ENCODE peak calls at places on chromosomes 12 and 14, in eight cellular contexts. One of them, this sample, is unnamed.

GRCh38 chr12:93358821-93359220 is 18.9 kb upstream of the NUDT4 start:
- DNase-seq in ACHN: no peak
- DNase-seq in CD4-positive, alpha-beta T cell: no peak
- DNase-seq in GM03348: no peak
- DNase-seq in lower lobe of right lung: no peak
- DNase-seq in activated CD4-positive, alpha-beta T cell treated with anti-CD3 and anti-CD28 coated beads for 24 hours: no peak
- DNase-seq in fibroblast of the aortic adventitia: peak; percentile 47
- DNase-seq in NCI-H1417 treated with DMSO at 0.1 percent for 48 hours: no peak
- DNase-seq in this sample: no peak

GRCh38 chr12:77070382-77071294 is 5.3 kb upstream of the E2F7 start:
- DNase-seq in ACHN: no peak
- DNase-seq in CD4-positive, alpha-beta T cell: no peak
- DNase-seq in GM03348: no peak
- DNase-seq in lower lobe of right lung: no peak
- DNase-seq in activated CD4-positive, alpha-beta T cell treated with anti-CD3 and anti-CD28 coated beads for 24 hours: no peak
- DNase-seq in fibroblast of the aortic adventitia: no peak
- DNase-seq in NCI-H1417 treated with DMSO at 0.1 percent for 48 hours: no peak
- DNase-seq in this sample: peak; percentile 46

GRCh38 chr14:22003471-22003870 is 329.9 kb upstream of the OR4E1 start:
- DNase-seq in ACHN: no peak
- DNase-seq in CD4-positive, alpha-beta T cell: no peak
- DNase-seq in GM03348: no peak
- DNase-seq in lower lobe of right lung: no peak
- DNase-seq in activated CD4-positive, alpha-beta T cell treated with anti-CD3 and anti-CD28 coated beads for 24 hours: no peak
- DNase-seq in fibroblast of the aortic adventitia: no peak
- DNase-seq in NCI-H1417 treated with DMSO at 0.1 percent for 48 hours: no peak
- DNase-seq in this sample: no peak

GRCh38 chr14:34629657-34630529 is at the start of gene SNX6:
- DNase-seq in ACHN: peak; percentile 71
- DNase-seq in CD4-positive, alpha-beta T cell: peak; percentile 85
- DNase-seq in GM03348: peak; percentile 99
- DNase-seq in lower lobe of right lung: peak; percentile 88
- DNase-seq in activated CD4-positive, alpha-beta T cell treated with anti-CD3 and anti-CD28 coated beads for 24 hours: peak; percentile 58
- DNase-seq in fibroblast of the aortic adventitia: peak; percentile 64
- DNase-seq in NCI-H1417 treated with DMSO at 0.1 percent for 48 hours: no peak
- DNase-seq in this sample: peak; percentile 72

GRCh38 chr14:44712095-44712822 is 205.2 kb upstream of the FSCB start:
- DNase-seq in ACHN: no peak
- DNase-seq in CD4-positive, alpha-beta T cell: no peak
- DNase-seq in GM03348: no peak
- DNase-seq in lower lobe of right lung: peak; percentile 42
- DNase-seq in activated CD4-positive, alpha-beta T cell treated with anti-CD3 and anti-CD28 coated beads for 24 hours: no peak
- DNase-seq in fibroblast of the aortic adventitia: no peak
- DNase-seq in NCI-H1417 treated with DMSO at 0.1 percent for 48 hours: no peak
- DNase-seq in this sample: no peak

GRCh38 chr12:102513739-102514138 is 33.4 kb upstream of the IGF1 start:
- DNase-seq in ACHN: no peak
- DNase-seq in CD4-positive, alpha-beta T cell: no peak
- DNase-seq in GM03348: no peak
- DNase-seq in lower lobe of right lung: no peak
- DNase-seq in activated CD4-positive, alpha-beta T cell treated with anti-CD3 and anti-CD28 coated beads for 24 hours: no peak
- DNase-seq in fibroblast of the aortic adventitia: no peak
- DNase-seq in NCI-H1417 treated with DMSO at 0.1 percent for 48 hours: no peak
- DNase-seq in this sample: no peak

GRCh38 chr12:68608191-68608590 is 2.5 kb upstream of the RAP1B start:
- DNase-seq in ACHN: no peak
- DNase-seq in CD4-positive, alpha-beta T cell: no peak
- DNase-seq in GM03348: no peak
- DNase-seq in lower lobe of right lung: no peak
- DNase-seq in activated CD4-positive, alpha-beta T cell treated with anti-CD3 and anti-CD28 coated beads for 24 hours: no peak
- DNase-seq in fibroblast of the aortic adventitia: no peak
- DNase-seq in NCI-H1417 treated with DMSO at 0.1 percent for 48 hours: no peak
- DNase-seq in this sample: no peak

GRCh38 chr12:55060970-55061543 is 41.3 kb downstream of the NEUROD4 start:
- DNase-seq in ACHN: no peak
- DNase-seq in CD4-positive, alpha-beta T cell: no peak
- DNase-seq in GM03348: no peak
- DNase-seq in lower lobe of right lung: no peak
- DNase-seq in activated CD4-positive, alpha-beta T cell treated with anti-CD3 and anti-CD28 coated beads for 24 hours: no peak
- DNase-seq in fibroblast of the aortic adventitia: no peak
- DNase-seq in NCI-H1417 treated with DMSO at 0.1 percent for 48 hours: no peak
- DNase-seq in this sample: no peak

GRCh38 chr14:37985826-37986470 is 221.8 kb upstream of the SSTR1 start:
- DNase-seq in ACHN: peak; percentile 46
- DNase-seq in CD4-positive, alpha-beta T cell: peak; percentile 22
- DNase-seq in GM03348: peak; percentile 53
- DNase-seq in lower lobe of right lung: no peak
- DNase-seq in activated CD4-positive, alpha-beta T cell treated with anti-CD3 and anti-CD28 coated beads for 24 hours: peak; percentile 22
- DNase-seq in fibroblast of the aortic adventitia: peak; percentile 28
- DNase-seq in NCI-H1417 treated with DMSO at 0.1 percent for 48 hours: no peak
- DNase-seq in this sample: peak; percentile 10

GRCh38 chr12:103680591-103681065 is 93.6 kb downstream of the STAB2 start:
- DNase-seq in ACHN: no peak
- DNase-seq in CD4-positive, alpha-beta T cell: no peak
- DNase-seq in GM03348: peak; percentile 16
- DNase-seq in lower lobe of right lung: no peak
- DNase-seq in activated CD4-positive, alpha-beta T cell treated with anti-CD3 and anti-CD28 coated beads for 24 hours: no peak
- DNase-seq in fibroblast of the aortic adventitia: peak; percentile 95
- DNase-seq in NCI-H1417 treated with DMSO at 0.1 percent for 48 hours: no peak
- DNase-seq in this sample: no peak

GRCh38 chr14:105737504-105738246 is 211.3 kb downstream of the TMEM121 start:
- DNase-seq in ACHN: no peak
- DNase-seq in CD4-positive, alpha-beta T cell: no peak
- DNase-seq in GM03348: no peak
- DNase-seq in lower lobe of right lung: no peak
- DNase-seq in activated CD4-positive, alpha-beta T cell treated with anti-CD3 and anti-CD28 coated beads for 24 hours: no peak
- DNase-seq in fibroblast of the aortic adventitia: no peak
- DNase-seq in NCI-H1417 treated with DMSO at 0.1 percent for 48 hours: no peak
- DNase-seq in this sample: no peak

GRCh38 chr12:79374543-79374942 is 316.2 kb downstream of the PAWR start:
- DNase-seq in ACHN: no peak
- DNase-seq in CD4-positive, alpha-beta T cell: no peak
- DNase-seq in GM03348: no peak
- DNase-seq in lower lobe of right lung: no peak
- DNase-seq in activated CD4-positive, alpha-beta T cell treated with anti-CD3 and anti-CD28 coated beads for 24 hours: no peak
- DNase-seq in fibroblast of the aortic adventitia: no peak
- DNase-seq in NCI-H1417 treated with DMSO at 0.1 percent for 48 hours: no peak
- DNase-seq in this sample: no peak

GRCh38 chr12:24937553-24938244 is 11.2 kb downstream of the BCAT1 start:
- DNase-seq in ACHN: peak; percentile 33
- DNase-seq in CD4-positive, alpha-beta T cell: no peak
- DNase-seq in GM03348: peak; percentile 27
- DNase-seq in lower lobe of right lung: no peak
- DNase-seq in activated CD4-positive, alpha-beta T cell treated with anti-CD3 and anti-CD28 coated beads for 24 hours: no peak
- DNase-seq in fibroblast of the aortic adventitia: peak; percentile 41
- DNase-seq in NCI-H1417 treated with DMSO at 0.1 percent for 48 hours: no peak
- DNase-seq in this sample: no peak

GRCh38 chr12:47272412-47273190 is 192.8 kb upstream of the AMIGO2 start:
- DNase-seq in ACHN: peak; percentile 49
- DNase-seq in CD4-positive, alpha-beta T cell: no peak
- DNase-seq in GM03348: no peak
- DNase-seq in lower lobe of right lung: no peak
- DNase-seq in activated CD4-positive, alpha-beta T cell treated with anti-CD3 and anti-CD28 coated beads for 24 hours: no peak
- DNase-seq in fibroblast of the aortic adventitia: no peak
- DNase-seq in NCI-H1417 treated with DMSO at 0.1 percent for 48 hours: no peak
- DNase-seq in this sample: no peak

GRCh38 chr12:43287991-43288390 is 264.0 kb downstream of the ADAMTS20 start:
- DNase-seq in ACHN: no peak
- DNase-seq in CD4-positive, alpha-beta T cell: no peak
- DNase-seq in GM03348: no peak
- DNase-seq in lower lobe of right lung: no peak
- DNase-seq in activated CD4-positive, alpha-beta T cell treated with anti-CD3 and anti-CD28 coated beads for 24 hours: no peak
- DNase-seq in fibroblast of the aortic adventitia: no peak
- DNase-seq in NCI-H1417 treated with DMSO at 0.1 percent for 48 hours: no peak
- DNase-seq in this sample: no peak

GRCh38 chr14:68794856-68795601 is 2.2 kb upstream of the ZFP36L1 start:
- DNase-seq in ACHN: peak; percentile 71
- DNase-seq in CD4-positive, alpha-beta T cell: peak; percentile 44
- DNase-seq in GM03348: peak; percentile 85
- DNase-seq in lower lobe of right lung: no peak
- DNase-seq in activated CD4-positive, alpha-beta T cell treated with anti-CD3 and anti-CD28 coated beads for 24 hours: no peak
- DNase-seq in fibroblast of the aortic adventitia: peak; percentile 97
- DNase-seq in NCI-H1417 treated with DMSO at 0.1 percent for 48 hours: no peak
- DNase-seq in this sample: peak; percentile 97

GRCh38 chr12:13436696-13437391 is 240.3 kb downstream of the EMP1 start:
- DNase-seq in ACHN: no peak
- DNase-seq in CD4-positive, alpha-beta T cell: no peak
- DNase-seq in GM03348: peak; percentile 20
- DNase-seq in lower lobe of right lung: no peak
- DNase-seq in activated CD4-positive, alpha-beta T cell treated with anti-CD3 and anti-CD28 coated beads for 24 hours: no peak
- DNase-seq in fibroblast of the aortic adventitia: peak; percentile 65
- DNase-seq in NCI-H1417 treated with DMSO at 0.1 percent for 48 hours: no peak
- DNase-seq in this sample: peak; percentile 32

GRCh38 chr14:44785096-44785495 is 176.7 kb downstream of the KLHL28 start:
- DNase-seq in ACHN: no peak
- DNase-seq in CD4-positive, alpha-beta T cell: no peak
- DNase-seq in GM03348: no peak
- DNase-seq in lower lobe of right lung: no peak
- DNase-seq in activated CD4-positive, alpha-beta T cell treated with anti-CD3 and anti-CD28 coated beads for 24 hours: no peak
- DNase-seq in fibroblast of the aortic adventitia: peak; percentile 61
- DNase-seq in NCI-H1417 treated with DMSO at 0.1 percent for 48 hours: no peak
- DNase-seq in this sample: no peak

GRCh38 chr12:110689002-110689600 is at the start of gene HVCN1:
- DNase-seq in ACHN: no peak
- DNase-seq in CD4-positive, alpha-beta T cell: peak; percentile 28
- DNase-seq in GM03348: peak; percentile 78
- DNase-seq in lower lobe of right lung: peak; percentile 80
- DNase-seq in activated CD4-positive, alpha-beta T cell treated with anti-CD3 and anti-CD28 coated beads for 24 hours: peak; percentile 37
- DNase-seq in fibroblast of the aortic adventitia: no peak
- DNase-seq in NCI-H1417 treated with DMSO at 0.1 percent for 48 hours: no peak
- DNase-seq in this sample: no peak

GRCh38 chr12:65561798-65562382 is 262.4 kb upstream of the HMGA2 start:
- DNase-seq in ACHN: peak; percentile 83
- DNase-seq in CD4-positive, alpha-beta T cell: no peak
- DNase-seq in GM03348: no peak
- DNase-seq in lower lobe of right lung: no peak
- DNase-seq in activated CD4-positive, alpha-beta T cell treated with anti-CD3 and anti-CD28 coated beads for 24 hours: no peak
- DNase-seq in fibroblast of the aortic adventitia: peak; percentile 81
- DNase-seq in NCI-H1417 treated with DMSO at 0.1 percent for 48 hours: no peak
- DNase-seq in this sample: peak; percentile 34

GRCh38 chr12:42756841-42757661 is 167.5 kb upstream of the PRICKLE1 start:
- DNase-seq in ACHN: peak; percentile 100
- DNase-seq in CD4-positive, alpha-beta T cell: no peak
- DNase-seq in GM03348: peak; percentile 44
- DNase-seq in lower lobe of right lung: no peak
- DNase-seq in activated CD4-positive, alpha-beta T cell treated with anti-CD3 and anti-CD28 coated beads for 24 hours: no peak
- DNase-seq in fibroblast of the aortic adventitia: peak; percentile 85
- DNase-seq in NCI-H1417 treated with DMSO at 0.1 percent for 48 hours: no peak
- DNase-seq in this sample: peak; percentile 27

GRCh38 chr14:68544150-68544892 is 248.5 kb downstream of the ZFP36L1 start:
- DNase-seq in ACHN: no peak
- DNase-seq in CD4-positive, alpha-beta T cell: no peak
- DNase-seq in GM03348: peak; percentile 87
- DNase-seq in lower lobe of right lung: no peak
- DNase-seq in activated CD4-positive, alpha-beta T cell treated with anti-CD3 and anti-CD28 coated beads for 24 hours: no peak
- DNase-seq in fibroblast of the aortic adventitia: peak; percentile 100
- DNase-seq in NCI-H1417 treated with DMSO at 0.1 percent for 48 hours: no peak
- DNase-seq in this sample: peak; percentile 98

GRCh38 chr12:117830471-117830870 is 138.3 kb downstream of the KSR2 start:
- DNase-seq in ACHN: no peak
- DNase-seq in CD4-positive, alpha-beta T cell: no peak
- DNase-seq in GM03348: no peak
- DNase-seq in lower lobe of right lung: no peak
- DNase-seq in activated CD4-positive, alpha-beta T cell treated with anti-CD3 and anti-CD28 coated beads for 24 hours: no peak
- DNase-seq in fibroblast of the aortic adventitia: no peak
- DNase-seq in NCI-H1417 treated with DMSO at 0.1 percent for 48 hours: no peak
- DNase-seq in this sample: no peak

GRCh38 chr14:68574906-68575305 is 218.0 kb downstream of the ZFP36L1 start:
- DNase-seq in ACHN: no peak
- DNase-seq in CD4-positive, alpha-beta T cell: no peak
- DNase-seq in GM03348: peak; percentile 47
- DNase-seq in lower lobe of right lung: no peak
- DNase-seq in activated CD4-positive, alpha-beta T cell treated with anti-CD3 and anti-CD28 coated beads for 24 hours: no peak
- DNase-seq in fibroblast of the aortic adventitia: peak; percentile 71
- DNase-seq in NCI-H1417 treated with DMSO at 0.1 percent for 48 hours: no peak
- DNase-seq in this sample: peak; percentile 67

GRCh38 chr12:29552324-29552927 is 54.9 kb upstream of the OVCH1 start:
- DNase-seq in ACHN: peak; percentile 59
- DNase-seq in CD4-positive, alpha-beta T cell: peak; percentile 42
- DNase-seq in GM03348: peak; percentile 44
- DNase-seq in lower lobe of right lung: peak; percentile 55
- DNase-seq in activated CD4-positive, alpha-beta T cell treated with anti-CD3 and anti-CD28 coated beads for 24 hours: peak; percentile 58
- DNase-seq in fibroblast of the aortic adventitia: peak; percentile 69
- DNase-seq in NCI-H1417 treated with DMSO at 0.1 percent for 48 hours: no peak
- DNase-seq in this sample: peak; percentile 48

GRCh38 chr12:49346659-49347306 is at the start of gene DNAJC22:
- DNase-seq in ACHN: peak; percentile 54
- DNase-seq in CD4-positive, alpha-beta T cell: no peak
- DNase-seq in GM03348: peak; percentile 32
- DNase-seq in lower lobe of right lung: no peak
- DNase-seq in activated CD4-positive, alpha-beta T cell treated with anti-CD3 and anti-CD28 coated beads for 24 hours: no peak
- DNase-seq in fibroblast of the aortic adventitia: no peak
- DNase-seq in NCI-H1417 treated with DMSO at 0.1 percent for 48 hours: no peak
- DNase-seq in this sample: no peak

GRCh38 chr14:101669629-101670028 is 91.9 kb upstream of the PPP2R5C start:
- DNase-seq in ACHN: no peak
- DNase-seq in CD4-positive, alpha-beta T cell: no peak
- DNase-seq in GM03348: no peak
- DNase-seq in lower lobe of right lung: no peak
- DNase-seq in activated CD4-positive, alpha-beta T cell treated with anti-CD3 and anti-CD28 coated beads for 24 hours: no peak
- DNase-seq in fibroblast of the aortic adventitia: no peak
- DNase-seq in NCI-H1417 treated with DMSO at 0.1 percent for 48 hours: no peak
- DNase-seq in this sample: no peak

GRCh38 chr12:57609091-57609780 is 2.0 kb upstream of the ARHGEF25 start:
- DNase-seq in ACHN: no peak
- DNase-seq in CD4-positive, alpha-beta T cell: no peak
- DNase-seq in GM03348: no peak
- DNase-seq in lower lobe of right lung: no peak
- DNase-seq in activated CD4-positive, alpha-beta T cell treated with anti-CD3 and anti-CD28 coated beads for 24 hours: no peak
- DNase-seq in fibroblast of the aortic adventitia: no peak
- DNase-seq in NCI-H1417 treated with DMSO at 0.1 percent for 48 hours: no peak
- DNase-seq in this sample: no peak

GRCh38 chr12:19440019-19440858 is 947 bp downstream of the AEBP2 start:
- DNase-seq in ACHN: peak; percentile 70
- DNase-seq in CD4-positive, alpha-beta T cell: peak; percentile 40
- DNase-seq in GM03348: peak; percentile 72
- DNase-seq in lower lobe of right lung: peak; percentile 64
- DNase-seq in activated CD4-positive, alpha-beta T cell treated with anti-CD3 and anti-CD28 coated beads for 24 hours: peak; percentile 50
- DNase-seq in fibroblast of the aortic adventitia: peak; percentile 50
- DNase-seq in NCI-H1417 treated with DMSO at 0.1 percent for 48 hours: peak; percentile 9
- DNase-seq in this sample: peak; percentile 49

GRCh38 chr12:108180255-108181094 is 51.4 kb downstream of the WSCD2 start:
- DNase-seq in ACHN: no peak
- DNase-seq in CD4-positive, alpha-beta T cell: no peak
- DNase-seq in GM03348: no peak
- DNase-seq in lower lobe of right lung: no peak
- DNase-seq in activated CD4-positive, alpha-beta T cell treated with anti-CD3 and anti-CD28 coated beads for 24 hours: no peak
- DNase-seq in fibroblast of the aortic adventitia: no peak
- DNase-seq in NCI-H1417 treated with DMSO at 0.1 percent for 48 hours: no peak
- DNase-seq in this sample: no peak

GRCh38 chr12:42097971-42098370 is 46.7 kb downstream of the GXYLT1 start:
- DNase-seq in ACHN: peak; percentile 58
- DNase-seq in CD4-positive, alpha-beta T cell: no peak
- DNase-seq in GM03348: no peak
- DNase-seq in lower lobe of right lung: no peak
- DNase-seq in activated CD4-positive, alpha-beta T cell treated with anti-CD3 and anti-CD28 coated beads for 24 hours: no peak
- DNase-seq in fibroblast of the aortic adventitia: peak; percentile 35
- DNase-seq in NCI-H1417 treated with DMSO at 0.1 percent for 48 hours: no peak
- DNase-seq in this sample: no peak

GRCh38 chr12:41514907-41515306 is 326.8 kb downstream of the PDZRN4 start:
- DNase-seq in ACHN: peak; percentile 39
- DNase-seq in CD4-positive, alpha-beta T cell: no peak
- DNase-seq in GM03348: no peak
- DNase-seq in lower lobe of right lung: no peak
- DNase-seq in activated CD4-positive, alpha-beta T cell treated with anti-CD3 and anti-CD28 coated beads for 24 hours: no peak
- DNase-seq in fibroblast of the aortic adventitia: no peak
- DNase-seq in NCI-H1417 treated with DMSO at 0.1 percent for 48 hours: no peak
- DNase-seq in this sample: no peak

GRCh38 chr12:107526555-107527180 is 158.9 kb upstream of the PWP1 start:
- DNase-seq in ACHN: no peak
- DNase-seq in CD4-positive, alpha-beta T cell: no peak
- DNase-seq in GM03348: no peak
- DNase-seq in lower lobe of right lung: no peak
- DNase-seq in activated CD4-positive, alpha-beta T cell treated with anti-CD3 and anti-CD28 coated beads for 24 hours: no peak
- DNase-seq in fibroblast of the aortic adventitia: no peak
- DNase-seq in NCI-H1417 treated with DMSO at 0.1 percent for 48 hours: no peak
- DNase-seq in this sample: no peak

GRCh38 chr14:88490168-88490567 is 64.6 kb downstream of the PTPN21 start:
- DNase-seq in ACHN: no peak
- DNase-seq in CD4-positive, alpha-beta T cell: no peak
- DNase-seq in GM03348: no peak
- DNase-seq in lower lobe of right lung: no peak
- DNase-seq in activated CD4-positive, alpha-beta T cell treated with anti-CD3 and anti-CD28 coated beads for 24 hours: no peak
- DNase-seq in fibroblast of the aortic adventitia: no peak
- DNase-seq in NCI-H1417 treated with DMSO at 0.1 percent for 48 hours: no peak
- DNase-seq in this sample: no peak